ENCODE peak calls at places on chromosomes 4 and X, in nine cellular contexts. Q is psoas muscle, E is BE2C, B is IMR-90, X is OCI-LY7, N is left lung, Z is spleen, G is mucosa of descending colon, Y is K562. U is an unnamed sample.

GRCh38 chr4:132203618-132204017 is 945.5 kb upstream of the PCDH10 start:
- DNase-seq in E (no peak), G (no peak), X (no peak), Q (no peak), Y (no peak), Z (no peak), B (no peak), N (no peak), U (no peak)

GRCh38 chrX:97594825-97595224 is 711.1 kb downstream of the RPA4 start:
- DNase-seq in Z (no peak), E (no peak), Q (no peak), N (no peak), B (no peak), X (no peak), G (no peak), Y (no peak), U (no peak)

GRCh38 chr4:155692990-155693659 is 26.5 kb downstream of the GUCY1A1 start:
- DNase-seq in X (no peak), B (no peak), Q (no peak), Y (no peak), N (no peak), Z (no peak), E (no peak), G (no peak), U (peak; percentile 60)

GRCh38 chr4:155972098-155972497 is 18.4 kb upstream of the CTSO start:
- DNase-seq in Q (no peak), N (no peak), G (no peak), Z (no peak), Y (peak; percentile 1), X (no peak), B (peak; percentile 38), E (no peak), U (no peak)

GRCh38 chr4:71460368-71460767 is 121.5 kb downstream of the SLC4A4 start:
- DNase-seq in G (no peak), Q (no peak), Z (no peak), N (no peak), B (no peak), E (no peak), X (no peak), Y (no peak), U (no peak)

GRCh38 chr4:129043523-129043922 is 49.8 kb downstream of the SCLT1 start:
- DNase-seq in Z (no peak), X (no peak), Q (no peak), E (no peak), G (no peak), B (peak; percentile 9), N (no peak), Y (peak; percentile 5), U (no peak)

GRCh38 chr4:25088342-25088952 is 57.7 kb upstream of the LGI2 start:
- DNase-seq in Y (peak; percentile 75), N (no peak), X (no peak), Q (no peak), E (no peak), B (peak; percentile 13), G (no peak), Z (no peak), U (no peak)

GRCh38 chrX:3520987-3521875 is 174.8 kb upstream of the MXRA5 start:
- DNase-seq in B (peak; percentile 57), Z (no peak), E (no peak), Q (no peak), N (no peak), X (no peak), Y (no peak), G (no peak), U (no peak)

GRCh38 chrX:134374294-134374693 is 85.7 kb upstream of the HPRT1 start:
- DNase-seq in E (no peak), N (no peak), B (no peak), Z (no peak), Q (no peak), G (no peak), Y (no peak), X (peak; percentile 42), U (no peak)

GRCh38 chr4:9885958-9886357 is 104.5 kb downstream of the DRD5 start:
- DNase-seq in B (no peak), N (no peak), Z (no peak), G (no peak), Y (no peak), Q (no peak), E (no peak), X (no peak), U (no peak)

GRCh38 chrX:45771560-45772340 is 571.1 kb upstream of the DIPK2B start:
- DNase-seq in E (no peak), Q (no peak), Y (no peak), G (peak; percentile 53), X (no peak), N (peak; percentile 79), Z (peak; percentile 86), B (peak; percentile 80), U (no peak)

GRCh38 chr4:154132406-154132805 is 343.5 kb upstream of the SFRP2 start:
- DNase-seq in N (no peak), G (no peak), Y (no peak), E (no peak), X (no peak), B (peak; percentile 2), Z (no peak), Q (no peak), U (no peak)

GRCh38 chrX:154308108-154308946 is 12.7 kb downstream of the TKTL1 start:
- DNase-seq in E (peak; percentile 66), Z (peak; percentile 87), G (peak; percentile 55), N (no peak), Q (peak; percentile 66), B (peak; percentile 10), Y (peak; percentile 78), X (peak; percentile 61), U (no peak)

GRCh38 chr4:25823632-25824031 is 39.2 kb downstream of the SEL1L3 start:
- DNase-seq in G (no peak), Y (no peak), E (no peak), Q (no peak), X (no peak), Z (no peak), B (no peak), N (no peak), U (no peak)

GRCh38 chr4:80535551-80535950 is 200.0 kb downstream of the CFAP299 start:
- DNase-seq in N (no peak), B (no peak), Z (no peak), Q (no peak), G (no peak), X (no peak), E (no peak), Y (no peak), U (no peak)

GRCh38 chrX:75544760-75545159 is 21.9 kb upstream of the ZDHHC15 start:
- DNase-seq in Y (no peak), Q (no peak), G (no peak), E (no peak), N (no peak), X (no peak), B (no peak), Z (no peak), U (no peak)

GRCh38 chrX:10525381-10525780 is 95.0 kb downstream of the MID1 start:
- DNase-seq in E (no peak), Z (no peak), X (no peak), Q (no peak), B (no peak), G (no peak), N (no peak), Y (no peak), U (no peak)

GRCh38 chr4:144667500-144667899 is 21.5 kb downstream of the HHIP start:
- DNase-seq in Y (no peak), Q (no peak), X (no peak), G (no peak), B (no peak), E (no peak), Z (no peak), N (no peak), U (peak; percentile 39)

GRCh38 chr4:14790487-14790886 is 211.8 kb upstream of the CPEB2 start:
- DNase-seq in N (no peak), Z (no peak), B (no peak), X (no peak), E (no peak), G (no peak), Q (no peak), Y (no peak), U (no peak)

GRCh38 chr4:14792702-14793227 is 209.5 kb upstream of the CPEB2 start:
- DNase-seq in G (no peak), E (no peak), B (no peak), Q (no peak), X (no peak), Y (no peak), Z (no peak), N (no peak), U (no peak)

GRCh38 chr4:14783011-14783877 is 219.0 kb upstream of the CPEB2 start:
- DNase-seq in Y (no peak), Q (no peak), G (no peak), N (no peak), E (no peak), X (no peak), Z (no peak), B (peak; percentile 40), U (no peak)

GRCh38 chr4:14787221-14787620 is 215.1 kb upstream of the CPEB2 start:
- DNase-seq in X (no peak), Y (no peak), Z (no peak), N (no peak), E (no peak), Q (no peak), B (no peak), G (no peak), U (no peak)

GRCh38 chr4:14787894-14788293 is 214.4 kb upstream of the CPEB2 start:
- DNase-seq in N (no peak), Y (no peak), G (no peak), Q (no peak), Z (no peak), B (peak; percentile 13), E (peak; percentile 16), X (peak; percentile 34), U (no peak)
- TF ChIP-seq CTCF in N (peak; percentile 26), Y (no peak), G (no peak), Q (peak; percentile 10), Z (no peak), B (peak; percentile 25), E (peak; percentile 55), X (peak; percentile 75), U (peak; percentile 42)

DNA sequence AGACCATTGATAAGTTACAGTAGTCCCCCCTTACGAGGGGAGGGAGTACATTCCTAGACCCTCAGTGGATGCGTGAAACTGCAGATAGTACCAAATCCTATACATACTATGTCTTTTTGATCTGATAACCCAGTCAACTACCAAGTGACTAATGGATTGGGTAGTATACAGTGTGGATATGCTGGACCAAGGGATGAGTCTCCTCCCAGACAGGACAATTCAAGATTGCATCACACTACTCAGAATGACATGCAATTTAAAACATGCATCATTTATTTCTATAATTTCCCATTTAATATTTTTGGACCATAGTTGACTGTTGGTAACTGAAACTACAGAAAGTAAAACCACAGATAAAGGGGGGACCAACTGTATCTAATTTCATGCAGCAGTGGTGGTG is 11.9 kb downstream of the HADH start:
- DNase-seq in Q (no peak), G (no peak), E (no peak), B (peak; percentile 7), Y (no peak), N (no peak), X (no peak), Z (no peak), U (no peak)
- H3K36me3 ChIP-seq in Q (no peaks in the 10 kb centered on the region), G (no peaks in the 10 kb centered on the region), E (peaks cover 10% of the 10 kb centered on the region), B (no peaks in the 10 kb centered on the region), Y (peaks cover 26% of the 10 kb centered on the region), N (no peaks in the 10 kb centered on the region), X (peaks cover 75% of the 10 kb centered on the region), Z (peaks cover 12% of the 10 kb centered on the region), U (no peaks in the 10 kb centered on the region)

GRCh38 chr4:158850800-158851644 is 82.2 kb downstream of the FNIP2 start:
- DNase-seq in G (no peak), Q (no peak), Z (no peak), B (peak; percentile 44), E (no peak), N (no peak), X (peak; percentile 25), Y (peak; percentile 38), U (no peak)
- TF ChIP-seq CTCF in G (peak; percentile 34), Q (peak; percentile 68), Z (peak; percentile 40), B (peak; percentile 79), E (peak; percentile 58), N (peak; percentile 41), X (peak; percentile 89), Y (peak; percentile 52), U (peak; percentile 39)

GRCh38 chr4:184766421-184766820 is 32.5 kb upstream of the CENPU start:
- DNase-seq in Y (no peak), E (no peak), Z (no peak), G (no peak), X (no peak), B (no peak), Q (no peak), N (no peak), U (no peak)
- H3K36me3 ChIP-seq in Y (peaks cover 17% of the 10 kb centered on the region), E (peaks cover 7% of the 10 kb centered on the region), Z (peaks cover 100% of the 10 kb centered on the region), G (no peaks in the 10 kb centered on the region), X (peaks cover 62% of the 10 kb centered on the region), B (peaks cover 13% of the 10 kb centered on the region), Q (peaks cover 99% of the 10 kb centered on the region), N (no peaks in the 10 kb centered on the region), U (peaks cover 11% of the 10 kb centered on the region)